ENCODE peak calls at places on chromosomes 2 and 18, in nine cellular contexts. One of them, this sample, is unnamed.

GRCh38 chr2:217090024-217090473 is 230.2 kb upstream of the TNP1 start:
- DNase-seq in tibial artery: no peak
- DNase-seq in CD4-positive, alpha-beta memory T cell: no peak
- DNase-seq in left ventricle myocardium inferior: no peak
- DNase-seq in IMR-90: peak; percentile 28
- DNase-seq in K562: peak; percentile 45
- DNase-seq in stomach: no peak
- DNase-seq in sigmoid colon: no peak
- DNase-seq in GM23248: peak; percentile 43
- DNase-seq in this sample: no peak

GRCh38 chr2:105571445-105571987 is 172.7 kb upstream of the FHL2 start:
- DNase-seq in tibial artery: no peak
- DNase-seq in CD4-positive, alpha-beta memory T cell: no peak
- DNase-seq in left ventricle myocardium inferior: peak; percentile 26
- DNase-seq in IMR-90: no peak
- DNase-seq in K562: no peak
- DNase-seq in stomach: no peak
- DNase-seq in sigmoid colon: no peak
- DNase-seq in GM23248: no peak
- DNase-seq in this sample: no peak

GRCh38 chr2:128549646-128550260 is 231.1 kb upstream of the HS6ST1 start:
- DNase-seq in tibial artery: no peak
- DNase-seq in CD4-positive, alpha-beta memory T cell: no peak
- DNase-seq in left ventricle myocardium inferior: no peak
- DNase-seq in IMR-90: no peak
- DNase-seq in K562: no peak
- DNase-seq in stomach: peak; percentile 17
- DNase-seq in sigmoid colon: peak; percentile 29
- DNase-seq in GM23248: no peak
- DNase-seq in this sample: no peak

GRCh38 chr2:36626071-36626470 is 28.1 kb upstream of the FEZ2 start:
- DNase-seq in tibial artery: no peak
- DNase-seq in CD4-positive, alpha-beta memory T cell: no peak
- DNase-seq in left ventricle myocardium inferior: no peak
- DNase-seq in IMR-90: no peak
- DNase-seq in K562: no peak
- DNase-seq in stomach: no peak
- DNase-seq in sigmoid colon: no peak
- DNase-seq in GM23248: no peak
- DNase-seq in this sample: no peak

GRCh38 chr2:212892193-212892592 is 259.2 kb downstream of the IKZF2 start:
- DNase-seq in tibial artery: no peak
- DNase-seq in CD4-positive, alpha-beta memory T cell: no peak
- DNase-seq in left ventricle myocardium inferior: no peak
- DNase-seq in IMR-90: peak; percentile 64
- DNase-seq in K562: no peak
- DNase-seq in stomach: no peak
- DNase-seq in sigmoid colon: no peak
- DNase-seq in GM23248: peak; percentile 63
- DNase-seq in this sample: peak; percentile 20

GRCh38 chr18:8045890-8046289 is 478.8 kb downstream of the PTPRM start:
- DNase-seq in tibial artery: no peak
- DNase-seq in CD4-positive, alpha-beta memory T cell: peak; percentile 25
- DNase-seq in left ventricle myocardium inferior: no peak
- DNase-seq in IMR-90: no peak
- DNase-seq in K562: no peak
- DNase-seq in stomach: no peak
- DNase-seq in sigmoid colon: no peak
- DNase-seq in GM23248: peak; percentile 10
- DNase-seq in this sample: no peak

GRCh38 chr2:157334335-157334734 is 8.7 kb upstream of the ERMN start:
- DNase-seq in tibial artery: no peak
- DNase-seq in CD4-positive, alpha-beta memory T cell: no peak
- DNase-seq in left ventricle myocardium inferior: no peak
- DNase-seq in IMR-90: no peak
- DNase-seq in K562: no peak
- DNase-seq in stomach: no peak
- DNase-seq in sigmoid colon: no peak
- DNase-seq in GM23248: no peak
- DNase-seq in this sample: no peak

GRCh38 chr2:174878537-174879147 is 114.4 kb upstream of the CHRNA1 start:
- DNase-seq in tibial artery: no peak
- DNase-seq in CD4-positive, alpha-beta memory T cell: no peak
- DNase-seq in left ventricle myocardium inferior: no peak
- DNase-seq in IMR-90: peak; percentile 49
- DNase-seq in K562: no peak
- DNase-seq in stomach: no peak
- DNase-seq in sigmoid colon: no peak
- DNase-seq in GM23248: peak; percentile 71
- DNase-seq in this sample: peak; percentile 27

GRCh38 chr2:49937432-49937831 is 783.1 kb upstream of the FSHR start:
- DNase-seq in tibial artery: no peak
- DNase-seq in CD4-positive, alpha-beta memory T cell: no peak
- DNase-seq in left ventricle myocardium inferior: no peak
- DNase-seq in IMR-90: no peak
- DNase-seq in K562: no peak
- DNase-seq in stomach: no peak
- DNase-seq in sigmoid colon: no peak
- DNase-seq in GM23248: no peak
- DNase-seq in this sample: no peak

GRCh38 chr18:44834867-44835469 is 154.3 kb downstream of the SETBP1 start:
- DNase-seq in tibial artery: no peak
- DNase-seq in CD4-positive, alpha-beta memory T cell: no peak
- DNase-seq in left ventricle myocardium inferior: no peak
- DNase-seq in IMR-90: no peak
- DNase-seq in K562: peak; percentile 7
- DNase-seq in stomach: no peak
- DNase-seq in sigmoid colon: no peak
- DNase-seq in GM23248: no peak
- DNase-seq in this sample: no peak

GRCh38 chr18:57846258-57846657 is 43.1 kb upstream of the ATP8B1 start:
- DNase-seq in tibial artery: no peak
- DNase-seq in CD4-positive, alpha-beta memory T cell: no peak
- DNase-seq in left ventricle myocardium inferior: no peak
- DNase-seq in IMR-90: peak; percentile 88
- DNase-seq in K562: peak; percentile 11
- DNase-seq in stomach: peak; percentile 40
- DNase-seq in sigmoid colon: no peak
- DNase-seq in GM23248: peak; percentile 69
- DNase-seq in this sample: peak; percentile 59

GRCh38 chr2:96093528-96093927 is 22.8 kb downstream of the ADRA2B start:
- DNase-seq in tibial artery: no peak
- DNase-seq in CD4-positive, alpha-beta memory T cell: no peak
- DNase-seq in left ventricle myocardium inferior: no peak
- DNase-seq in IMR-90: no peak
- DNase-seq in K562: no peak
- DNase-seq in stomach: no peak
- DNase-seq in sigmoid colon: no peak
- DNase-seq in GM23248: no peak
- DNase-seq in this sample: no peak

GRCh38 chr18:76453057-76453561 is 41.9 kb downstream of the ZNF516 start:
- DNase-seq in tibial artery: no peak
- DNase-seq in CD4-positive, alpha-beta memory T cell: no peak
- DNase-seq in left ventricle myocardium inferior: no peak
- DNase-seq in IMR-90: no peak
- DNase-seq in K562: no peak
- DNase-seq in stomach: no peak
- DNase-seq in sigmoid colon: no peak
- DNase-seq in GM23248: no peak
- DNase-seq in this sample: peak; percentile 12

GRCh38 chr2:60496475-60496874 is 57.0 kb downstream of the BCL11A start:
- DNase-seq in tibial artery: no peak
- DNase-seq in CD4-positive, alpha-beta memory T cell: no peak
- DNase-seq in left ventricle myocardium inferior: no peak
- DNase-seq in IMR-90: no peak
- DNase-seq in K562: no peak
- DNase-seq in stomach: no peak
- DNase-seq in sigmoid colon: no peak
- DNase-seq in GM23248: no peak
- DNase-seq in this sample: no peak

GRCh38 chr2:214341636-214342035 is 69.2 kb upstream of the VWC2L start:
- DNase-seq in tibial artery: no peak
- DNase-seq in CD4-positive, alpha-beta memory T cell: no peak
- DNase-seq in left ventricle myocardium inferior: no peak
- DNase-seq in IMR-90: peak; percentile 3
- DNase-seq in K562: no peak
- DNase-seq in stomach: no peak
- DNase-seq in sigmoid colon: no peak
- DNase-seq in GM23248: peak; percentile 28
- DNase-seq in this sample: no peak

GRCh38 chr2:78861546-78861945 is 164.0 kb upstream of the REG3G start:
- DNase-seq in tibial artery: no peak
- DNase-seq in CD4-positive, alpha-beta memory T cell: no peak
- DNase-seq in left ventricle myocardium inferior: no peak
- DNase-seq in IMR-90: no peak
- DNase-seq in K562: peak; percentile 23
- DNase-seq in stomach: no peak
- DNase-seq in sigmoid colon: no peak
- DNase-seq in GM23248: peak; percentile 2
- DNase-seq in this sample: peak; percentile 28

GRCh38 chr18:41206341-41206740 is 748.7 kb upstream of the PIK3C3 start:
- DNase-seq in tibial artery: no peak
- DNase-seq in CD4-positive, alpha-beta memory T cell: no peak
- DNase-seq in left ventricle myocardium inferior: no peak
- DNase-seq in IMR-90: no peak
- DNase-seq in K562: no peak
- DNase-seq in stomach: no peak
- DNase-seq in sigmoid colon: no peak
- DNase-seq in GM23248: no peak
- DNase-seq in this sample: no peak

DNA sequence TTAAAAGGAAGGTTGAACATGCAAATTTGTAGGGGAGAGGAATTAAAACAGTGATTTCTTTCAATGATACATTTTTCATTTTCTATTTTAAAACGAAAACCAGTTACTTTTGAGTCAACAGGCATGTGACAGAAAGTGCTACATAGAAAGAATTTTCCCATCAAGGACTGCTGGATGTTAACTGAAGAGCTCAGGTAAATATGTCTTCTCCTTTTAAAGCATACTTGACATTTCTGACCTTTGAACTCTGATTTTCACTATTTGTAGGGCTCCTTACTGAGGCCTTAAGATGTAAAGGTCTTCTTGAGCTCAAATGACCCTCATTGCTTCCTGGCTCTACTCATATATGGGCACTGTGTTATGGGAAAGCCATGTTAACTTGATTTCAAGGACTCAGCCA is 32.4 kb downstream of the FIGN start:
- DNase-seq in tibial artery: no peak
- DNase-seq in CD4-positive, alpha-beta memory T cell: no peak
- DNase-seq in left ventricle myocardium inferior: no peak
- DNase-seq in IMR-90: no peak
- DNase-seq in K562: no peak
- DNase-seq in stomach: no peak
- DNase-seq in sigmoid colon: no peak
- DNase-seq in GM23248: no peak
- DNase-seq in this sample: no peak
- H3K27ac ChIP-seq in tibial artery: no peak overlapping the region
- H3K27ac ChIP-seq in CD4-positive, alpha-beta memory T cell: no peak overlapping the region
- H3K27ac ChIP-seq in left ventricle myocardium inferior: no peak overlapping the region
- H3K27ac ChIP-seq in IMR-90: no peak overlapping the region
- H3K27ac ChIP-seq in K562: no peak overlapping the region
- H3K27ac ChIP-seq in stomach: no peak overlapping the region
- H3K27ac ChIP-seq in sigmoid colon: no peak overlapping the region
- H3K27ac ChIP-seq in GM23248: no peak overlapping the region
- H3K27ac ChIP-seq in this sample: no peak overlapping the region

GRCh38 chr2:191844706-191845105 is 2.2 kb downstream of the CAVIN2 start:
- DNase-seq in tibial artery: no peak
- DNase-seq in CD4-positive, alpha-beta memory T cell: no peak
- DNase-seq in left ventricle myocardium inferior: no peak
- DNase-seq in IMR-90: peak; percentile 48
- DNase-seq in K562: no peak
- DNase-seq in stomach: no peak
- DNase-seq in sigmoid colon: no peak
- DNase-seq in GM23248: peak; percentile 26
- DNase-seq in this sample: no peak
- H3K4me3 ChIP-seq in tibial artery: peak overlapping the region; percentile 53
- H3K4me3 ChIP-seq in CD4-positive, alpha-beta memory T cell: no peak overlapping the region
- H3K4me3 ChIP-seq in left ventricle myocardium inferior: peak overlapping the region; percentile 79
- H3K4me3 ChIP-seq in IMR-90: peak overlapping the region; percentile 33
- H3K4me3 ChIP-seq in K562: peak overlapping the region; percentile 65
- H3K4me3 ChIP-seq in stomach: peak overlapping the region; percentile 47
- H3K4me3 ChIP-seq in sigmoid colon: peak overlapping the region; percentile 49
- H3K4me3 ChIP-seq in GM23248: peak overlapping the region; percentile 35
- H3K4me3 ChIP-seq in this sample: peak overlapping the region; percentile 47

GRCh38 chr2:121849236-121849635 is 93.8 kb downstream of the TSN start:
- DNase-seq in tibial artery: no peak
- DNase-seq in CD4-positive, alpha-beta memory T cell: no peak
- DNase-seq in left ventricle myocardium inferior: no peak
- DNase-seq in IMR-90: no peak
- DNase-seq in K562: no peak
- DNase-seq in stomach: no peak
- DNase-seq in sigmoid colon: no peak
- DNase-seq in GM23248: no peak
- DNase-seq in this sample: no peak
- H3K27me3 ChIP-seq in tibial artery: peaks cover 5% of the 10 kb centered on the region
- H3K27me3 ChIP-seq in CD4-positive, alpha-beta memory T cell: no peaks in the 10 kb centered on the region
- H3K27me3 ChIP-seq in left ventricle myocardium inferior: peaks cover 5% of the 10 kb centered on the region
- H3K27me3 ChIP-seq in IMR-90: peaks cover 3% of the 10 kb centered on the region
- H3K27me3 ChIP-seq in K562: peaks cover 5% of the 10 kb centered on the region
- H3K27me3 ChIP-seq in stomach: no peaks in the 10 kb centered on the region
- H3K27me3 ChIP-seq in sigmoid colon: no peaks in the 10 kb centered on the region
- H3K27me3 ChIP-seq in GM23248: peaks cover 7% of the 10 kb centered on the region
- H3K27me3 ChIP-seq in this sample: no peaks in the 10 kb centered on the region

GRCh38 chr2:113391073-113391472 is 46.4 kb upstream of the ZNG1B start:
- DNase-seq in tibial artery: no peak
- DNase-seq in CD4-positive, alpha-beta memory T cell: no peak
- DNase-seq in left ventricle myocardium inferior: no peak
- DNase-seq in IMR-90: no peak
- DNase-seq in K562: no peak
- DNase-seq in stomach: no peak
- DNase-seq in sigmoid colon: no peak
- DNase-seq in GM23248: no peak
- DNase-seq in this sample: no peak

DNA sequence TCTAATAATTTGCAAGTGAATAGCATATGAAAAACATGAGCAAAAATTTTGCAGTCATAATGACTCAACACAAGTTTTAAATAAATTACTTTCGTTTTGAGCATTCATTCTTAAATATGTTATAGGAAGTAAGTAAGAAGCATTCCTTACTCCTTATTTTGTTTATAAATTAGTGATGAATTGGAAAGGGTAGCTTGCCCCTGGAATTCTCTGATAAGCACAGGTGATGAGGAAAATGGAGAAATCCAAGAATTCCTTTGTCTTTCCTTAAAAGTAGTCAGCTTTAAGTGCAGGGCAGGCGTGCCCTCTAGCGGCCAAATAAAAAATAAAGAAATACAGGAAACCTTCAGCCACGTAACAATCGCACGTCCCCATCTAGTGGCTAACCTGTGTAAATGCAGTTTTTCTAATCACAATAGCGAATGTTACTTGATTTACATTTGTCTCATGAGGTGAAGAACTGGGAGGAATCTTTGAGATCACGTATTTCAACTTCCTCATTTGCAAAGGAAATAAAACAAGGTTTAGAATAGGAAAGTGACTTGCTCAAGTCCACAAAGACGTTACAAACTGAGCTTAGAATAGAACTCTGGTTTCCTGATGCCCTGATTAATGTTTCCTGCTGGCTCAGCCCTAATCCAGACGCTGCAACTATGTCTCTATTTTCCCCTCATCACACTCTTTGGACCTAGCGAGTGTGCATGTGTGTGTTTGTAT is 47.2 kb upstream of the ZNG1B start:
- DNase-seq in tibial artery: no peak
- DNase-seq in CD4-positive, alpha-beta memory T cell: peak; percentile 80
- DNase-seq in left ventricle myocardium inferior: no peak
- DNase-seq in IMR-90: peak; percentile 79
- DNase-seq in K562: peak; percentile 54
- DNase-seq in stomach: peak; percentile 46
- DNase-seq in sigmoid colon: no peak
- DNase-seq in GM23248: peak; percentile 76
- DNase-seq in this sample: peak; percentile 77
- H3K27ac ChIP-seq in tibial artery: no peak overlapping the region
- H3K27ac ChIP-seq in CD4-positive, alpha-beta memory T cell: no peak overlapping the region
- H3K27ac ChIP-seq in left ventricle myocardium inferior: no peak overlapping the region
- H3K27ac ChIP-seq in IMR-90: no peak overlapping the region
- H3K27ac ChIP-seq in K562: no peak overlapping the region
- H3K27ac ChIP-seq in stomach: peak overlapping the region; percentile 26
- H3K27ac ChIP-seq in sigmoid colon: peak overlapping the region; percentile 37
- H3K27ac ChIP-seq in GM23248: peak overlapping the region; percentile 5
- H3K27ac ChIP-seq in this sample: no peak overlapping the region